ENCODE peak calls at places on chromosomes 5 and 9, in five cellular contexts. N is SK-N-SH, O is neural progenitor cell, I is PC-3, R is HCT116. M is an unnamed sample. For H3K4me1, the result is how much of the 10 kb centered on the place peaks cover.

GRCh38 chr5:21254161-21254560 is 1266.2 kb upstream of the CDH18 start:
- DNase-seq in R (no peak), I (no peak), O (no peak), N (no peak), M (no peak)

GRCh38 chr5:73513996-73514395 is 15.8 kb downstream of the BTF3 start:
- DNase-seq in N (no peak), R (no peak), O (no peak), I (peak), M (no peak)

GRCh38 chr5:125286266-125286665 is 539.8 kb upstream of the ZNF608 start:
- DNase-seq in N (no peak), R (no peak), I (no peak), O (no peak), M (no peak)

GRCh38 chr5:5374034-5374715 is 48.3 kb upstream of the ICE1 start:
- DNase-seq in I (no peak), R (no peak), N (no peak), O (no peak), M (no peak)

GRCh38 chr9:38211002-38211401 is 142.0 kb upstream of the SHB start:
- DNase-seq in N (peak), O (no peak), R (no peak), I (no peak), M (no peak)

GRCh38 chr5:172065431-172066065 is 59.1 kb upstream of the FBXW11 start:
- DNase-seq in O (no peak), I (no peak), N (no peak), R (no peak), M (no peak)

GRCh38 chr9:79572032-79572890 is 496 bp downstream of the TLE4 start:
- DNase-seq in O (peak), N (peak), I (peak), R (no peak), M (peak)

GRCh38 chr9:114409103-114409780 is 21.5 kb upstream of the AKNA start:
- DNase-seq in O (no peak), I (peak), R (no peak), N (no peak), M (no peak)

GRCh38 chr9:70679845-70680244 is 265.4 kb upstream of the KLF9 start:
- DNase-seq in N (no peak), R (no peak), I (no peak), O (no peak), M (no peak)

GRCh38 chr5:120684213-120684612 is 220.1 kb downstream of the PRR16 start:
- DNase-seq in O (no peak), I (peak), N (no peak), R (peak), M (no peak)
- TF ChIP-seq CTCF in O (no peak), I (peak), N (peak), R (peak), M (no peak)

DNA sequence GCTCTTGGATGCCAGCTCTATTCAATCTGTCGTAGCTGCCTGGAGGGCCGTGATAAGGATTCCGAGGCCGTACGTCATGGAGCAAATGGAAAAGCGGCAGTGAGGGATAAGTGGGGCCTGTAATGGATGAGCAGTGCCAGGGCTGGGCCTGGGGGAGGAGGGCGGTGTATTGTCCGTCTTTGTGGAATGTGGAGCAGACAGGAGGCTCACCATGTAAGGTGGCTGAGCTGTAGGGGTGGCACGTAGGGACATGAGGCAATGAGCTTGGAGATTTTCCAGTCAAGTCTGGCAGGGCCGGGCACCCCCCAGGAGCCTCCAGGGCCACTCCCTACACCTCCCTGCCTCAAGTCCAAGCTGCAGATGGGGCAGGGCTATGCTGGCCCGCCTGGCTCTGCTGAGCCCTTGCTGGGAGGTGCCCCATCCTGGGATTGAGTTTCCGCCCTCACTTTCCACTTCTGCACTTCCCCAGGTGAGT is 29.2 kb downstream of the NCS1 start:
- DNase-seq in O (no peak), R (no peak), N (peak), I (no peak), M (no peak)
- H3K4me1 ChIP-seq in O (under half), R (under half), N (under half), I (under half), M (under half)

GRCh38 chr5:157747766-157748700 is 4.5 kb downstream of the LSM11 start:
- DNase-seq in N (no peak), I (no peak), R (no peak), O (no peak), M (no peak)

GRCh38 chr5:157749462-157749799 is 5.9 kb downstream of the LSM11 start:
- DNase-seq in N (no peak), O (no peak), I (no peak), R (no peak), M (no peak)

GRCh38 chr5:157748740-157749461 is 5.4 kb downstream of the LSM11 start:
- DNase-seq in O (no peak), I (peak), N (no peak), R (no peak), M (no peak)

GRCh38 chr5:157747173-157747758 is 3.8 kb downstream of the LSM11 start:
- DNase-seq in N (no peak), O (no peak), R (no peak), I (no peak), M (no peak)

GRCh38 chr5:157750320-157750719 is 6.8 kb downstream of the LSM11 start:
- DNase-seq in N (no peak), R (no peak), I (peak), O (no peak), M (no peak)
- TF ChIP-seq EZH2phosphoT487 in N (no peak), R (no peak), I (no peak), O (no peak), M (no peak)

DNA sequence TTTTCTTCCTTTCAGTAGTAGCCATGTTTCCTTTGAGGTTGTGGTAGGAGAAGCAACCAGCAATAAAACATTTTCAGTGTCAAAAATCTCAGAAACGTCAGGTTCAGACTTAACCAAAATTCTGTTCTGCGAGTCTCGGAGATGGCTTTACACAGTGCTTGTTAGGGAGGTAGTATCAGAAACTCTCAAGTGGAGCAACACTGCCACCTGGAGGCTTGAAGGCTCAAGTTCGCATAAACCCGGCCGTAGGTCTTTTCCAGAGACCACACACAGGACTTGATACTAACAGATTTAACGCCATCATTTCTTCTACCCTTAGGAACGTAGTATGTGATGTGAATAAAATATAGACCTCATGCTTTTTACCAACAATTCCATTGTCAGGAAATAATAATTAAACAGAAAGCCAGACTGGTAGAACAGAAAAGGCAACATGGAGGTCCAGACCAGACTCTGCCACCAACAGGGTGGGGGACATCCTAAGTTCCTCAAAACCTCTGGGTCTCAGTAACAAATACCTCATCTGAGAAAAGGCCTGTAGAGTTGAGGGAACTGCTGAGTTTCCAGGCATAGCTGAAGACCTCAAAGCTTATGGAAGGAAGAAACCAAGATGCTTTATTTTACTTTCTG is 8.5 kb downstream of the PTGER4 start:
- DNase-seq in R (peak), I (peak), O (peak), N (peak), M (peak)
- TF ChIP-seq CTCF in R (peak), I (peak), O (peak), N (peak), M (peak)

M was measured in OCI-LY7.